ENCODE peak calls at places on chromosomes 7 and 10, in nine cellular contexts. I is ovary, E is left ventricle myocardium inferior, V is tibial artery, J is neural crest cell, X is endothelial cell, T is body of pancreas, K is fibroblast of villous mesenchyme, R is uterus. Q is an unnamed sample.

GRCh38 chr10:86301971-86302370 is 64.6 kb downstream of the GRID1 start:
- DNase-seq in I (peak; percentile 3), E (no peak), V (no peak), J (no peak), X (no peak), T (no peak), K (no peak), R (no peak), Q (no peak)

GRCh38 chr10:18651324-18652007 is at the start of gene NSUN6:
- DNase-seq in I (peak; percentile 93), E (peak; percentile 90), V (peak; percentile 89), J (peak; percentile 80), X (peak; percentile 64), T (peak; percentile 93), K (peak; percentile 94), R (peak; percentile 91), Q (peak; percentile 86)

GRCh38 chr7:9575716-9576115 is 1142.3 kb downstream of the NXPH1 start:
- DNase-seq in I (no peak), E (no peak), V (no peak), J (no peak), X (no peak), T (no peak), K (no peak), R (no peak), Q (no peak)

GRCh38 chr7:13800694-13801448 is 188.6 kb downstream of the ETV1 start:
- DNase-seq in I (no peak), E (no peak), V (no peak), J (no peak), X (no peak), T (no peak), K (peak; percentile 29), R (no peak), Q (no peak)

GRCh38 chr7:152989889-152990380 is 230.4 kb downstream of the ACTR3B start:
- DNase-seq in I (no peak), E (no peak), V (no peak), J (peak; percentile 18), X (peak; percentile 8), T (no peak), K (no peak), R (no peak), Q (no peak)

GRCh38 chr7:32158751-32159360 is 88.6 kb upstream of the PDE1C start:
- DNase-seq in I (no peak), E (no peak), V (no peak), J (no peak), X (no peak), T (no peak), K (no peak), R (no peak), Q (no peak)

GRCh38 chr7:23373151-23374004 is 74.2 kb downstream of the MALSU1 start:
- DNase-seq in I (no peak), E (no peak), V (no peak), J (no peak), X (no peak), T (no peak), K (no peak), R (no peak), Q (peak; percentile 67)

GRCh38 chr10:43905502-43906236 is 257.0 kb upstream of the ZNF32 start:
- DNase-seq in I (peak; percentile 54), E (peak; percentile 70), V (peak; percentile 28), J (no peak), X (no peak), T (no peak), K (peak; percentile 81), R (no peak), Q (no peak)

GRCh38 chr7:55387062-55387965 is 22.2 kb downstream of the LANCL2 start:
- DNase-seq in I (no peak), E (no peak), V (no peak), J (no peak), X (no peak), T (no peak), K (no peak), R (no peak), Q (no peak)

GRCh38 chr7:139361523-139361922 is 1.8 kb downstream of the LUC7L2 start:
- DNase-seq in I (no peak), E (no peak), V (no peak), J (no peak), X (no peak), T (no peak), K (peak; percentile 47), R (no peak), Q (no peak)

GRCh38 chr7:69961396-69961795 is 363.1 kb downstream of the AUTS2 start:
- DNase-seq in I (no peak), E (no peak), V (no peak), J (no peak), X (no peak), T (no peak), K (no peak), R (no peak), Q (no peak)

GRCh38 chr7:143308632-143309031 is 7.3 kb upstream of the CLCN1 start:
- DNase-seq in I (no peak), E (no peak), V (no peak), J (no peak), X (no peak), T (no peak), K (no peak), R (no peak), Q (no peak)

GRCh38 chr7:143300959-143301617 is 12.9 kb downstream of the CASP2 start:
- DNase-seq in I (no peak), E (no peak), V (no peak), J (no peak), X (no peak), T (no peak), K (no peak), R (no peak), Q (no peak)

GRCh38 chr7:143304938-143305337 is 11.0 kb upstream of the CLCN1 start:
- DNase-seq in I (no peak), E (no peak), V (no peak), J (no peak), X (no peak), T (no peak), K (no peak), R (no peak), Q (no peak)

GRCh38 chr7:143303733-143304132 is 12.2 kb upstream of the CLCN1 start:
- DNase-seq in I (no peak), E (no peak), V (no peak), J (no peak), X (no peak), T (no peak), K (no peak), R (no peak), Q (no peak)

GRCh38 chr7:143305423-143306070 is 10.4 kb upstream of the CLCN1 start:
- DNase-seq in I (peak; percentile 71), E (peak; percentile 79), V (peak; percentile 53), J (peak; percentile 68), X (peak; percentile 78), T (peak; percentile 86), K (peak; percentile 54), R (no peak), Q (no peak)
- TF ChIP-seq CTCF in I (peak; percentile 19), E (peak; percentile 90), V (peak; percentile 60), J (peak; percentile 70), X (peak; percentile 48), T (peak; percentile 87), K (peak; percentile 80), R (peak; percentile 40), Q (peak; percentile 42)

DNA sequence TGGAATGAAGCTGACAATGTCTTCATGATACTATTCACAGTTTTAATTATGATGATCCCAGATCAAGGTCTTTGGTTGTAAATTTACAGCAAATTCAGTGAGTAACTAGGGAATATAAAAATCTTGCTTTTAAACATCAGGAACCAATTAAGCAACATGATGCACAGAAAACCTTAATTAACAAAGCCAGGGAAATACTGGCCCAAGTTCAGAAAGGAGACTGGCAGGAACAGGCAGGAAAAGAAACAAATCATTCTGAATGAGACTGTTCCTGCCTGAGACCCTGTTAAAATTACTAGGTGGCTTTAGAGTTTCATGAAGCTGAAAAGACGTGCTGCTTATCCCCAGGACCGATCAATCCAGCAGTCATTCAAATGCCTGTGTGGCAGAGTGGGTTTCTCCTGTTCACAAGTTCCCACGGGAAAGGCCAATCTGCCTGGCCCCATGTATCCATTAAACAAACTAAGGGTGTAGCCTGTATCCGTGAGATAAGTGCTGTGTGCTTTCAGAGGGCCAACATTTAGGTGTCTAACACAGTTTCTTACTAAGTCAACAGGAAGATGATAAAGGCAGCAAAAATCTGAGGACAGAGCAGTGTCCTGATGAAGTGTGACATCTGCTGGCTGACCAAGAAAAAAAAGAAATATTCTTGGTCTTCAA is 34.4 kb downstream of the PUS7 start:
- DNase-seq in I (no peak), E (no peak), V (peak; percentile 23), J (no peak), X (peak; percentile 47), T (no peak), K (peak; percentile 86), R (peak; percentile 34), Q (peak; percentile 32)
- TF ChIP-seq CTCF in I (no peak), E (peak; percentile 57), V (peak; percentile 12), J (peak; percentile 63), X (no peak), T (no peak), K (peak; percentile 47), R (no peak), Q (peak; percentile 29)

GRCh38 chr10:131778385-131778784 is 122.4 kb upstream of the PPP2R2D start:
- DNase-seq in I (no peak), E (no peak), V (no peak), J (no peak), X (no peak), T (no peak), K (no peak), R (no peak), Q (no peak)

GRCh38 chr10:131781076-131781475 is 119.7 kb upstream of the PPP2R2D start:
- DNase-seq in I (no peak), E (no peak), V (no peak), J (no peak), X (no peak), T (no peak), K (no peak), R (no peak), Q (no peak)

GRCh38 chr10:131778842-131779241 is 122.0 kb upstream of the PPP2R2D start:
- DNase-seq in I (no peak), E (no peak), V (no peak), J (no peak), X (no peak), T (no peak), K (no peak), R (no peak), Q (no peak)

GRCh38 chr10:131777921-131778320 is 122.9 kb upstream of the PPP2R2D start:
- DNase-seq in I (no peak), E (no peak), V (no peak), J (no peak), X (no peak), T (no peak), K (no peak), R (no peak), Q (no peak)

GRCh38 chr10:131779661-131780394 is 121.0 kb upstream of the PPP2R2D start:
- DNase-seq in I (no peak), E (no peak), V (no peak), J (no peak), X (no peak), T (no peak), K (no peak), R (no peak), Q (no peak)
- TF ChIP-seq CTCF in I (no peak), E (no peak), V (no peak), J (no peak), X (no peak), T (no peak), K (no peak), R (no peak), Q (no peak)

DNA sequence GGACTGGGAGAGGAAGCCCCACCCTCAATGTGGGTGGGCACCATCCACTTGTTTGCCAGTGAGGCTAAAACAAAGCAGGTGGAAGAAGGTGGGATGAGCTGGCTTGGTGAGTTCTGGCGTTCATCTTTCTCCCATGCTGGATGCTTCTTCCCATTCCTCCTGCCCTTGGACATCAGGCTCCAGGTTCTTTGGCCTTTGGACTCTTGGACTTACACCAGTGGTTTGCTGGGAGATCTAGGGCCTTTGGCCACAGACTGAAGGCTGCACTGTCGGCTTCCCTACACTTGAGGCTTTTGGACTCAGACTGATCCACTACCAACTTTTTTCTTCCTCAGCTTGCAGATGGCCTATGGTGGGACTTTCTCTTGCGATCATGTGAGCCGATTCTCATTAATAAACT is 106.3 kb downstream of the HERPUD2 start:
- DNase-seq in I (no peak), E (no peak), V (no peak), J (no peak), X (no peak), T (no peak), K (no peak), R (no peak), Q (no peak)
- TF ChIP-seq CTCF in I (no peak), E (no peak), V (no peak), J (no peak), X (no peak), T (no peak), K (no peak), R (no peak), Q (no peak)

Q was measured in GM10248.